ENCODE peak calls at places on chromosomes 7 and 10, in four cellular contexts. W is cardiac muscle cell, A is brain microvascular endothelial cell, P is B cell. Q is an unnamed sample.

GRCh38 chr7:28106316-28106957 is 74.2 kb downstream of the JAZF1 start:
- DNase-seq in W (no peak), A (peak; percentile 36), P (no peak), Q (no peak)

GRCh38 chr7:80231719-80232118 is 97.1 kb downstream of the GNAI1 start:
- DNase-seq in W (peak; percentile 45), A (peak; percentile 63), P (no peak), Q (no peak)

GRCh38 chr10:5942471-5942870 is 34.9 kb downstream of the IL15RA start:
- DNase-seq in W (no peak), A (no peak), P (no peak), Q (no peak)

GRCh38 chr10:15313034-15313433 is 58.1 kb downstream of the FAM171A1 start:
- DNase-seq in W (peak; percentile 50), A (no peak), P (no peak), Q (no peak)

GRCh38 chr10:119316729-119317097 is 109.3 kb downstream of the GRK5 start:
- DNase-seq in W (peak; percentile 67), A (peak; percentile 88), P (no peak), Q (peak; percentile 52)

GRCh38 chr10:98041352-98042043 is 11.1 kb upstream of the CRTAC1 start:
- DNase-seq in W (peak; percentile 74), A (peak; percentile 60), P (no peak), Q (peak; percentile 78)

GRCh38 chr10:113552014-113552413 is 839 bp upstream of the HABP2 start:
- DNase-seq in W (no peak), A (no peak), P (no peak), Q (no peak)

GRCh38 chr7:43044521-43044920 is 67.9 kb upstream of the HECW1 start:
- DNase-seq in W (no peak), A (no peak), P (no peak), Q (no peak)

GRCh38 chr10:3769511-3769910 is 15.5 kb downstream of the KLF6 start:
- DNase-seq in W (no peak), A (no peak), P (no peak), Q (no peak)

GRCh38 chr10:130369645-130370381 is 233.6 kb downstream of the GLRX3 start:
- DNase-seq in W (no peak), A (no peak), P (no peak), Q (no peak)

GRCh38 chr7:33986951-33987948 is 81.9 kb downstream of the BMPER start:
- DNase-seq in W (peak; percentile 96), A (peak; percentile 98), P (no peak), Q (peak; percentile 75)

GRCh38 chr7:26590709-26591108 is 273.7 kb downstream of the SKAP2 start:
- DNase-seq in W (no peak), A (no peak), P (no peak), Q (no peak)

GRCh38 chr10:68721673-68721963 is 579 bp downstream of the CCAR1 start:
- DNase-seq in W (peak; percentile 11), A (no peak), P (no peak), Q (no peak)

GRCh38 chr7:139857791-139858190 is 28.7 kb downstream of the TBXAS1 start:
- DNase-seq in W (no peak), A (no peak), P (no peak), Q (no peak)

GRCh38 chr7:55794527-55794926 is 68.0 kb downstream of the SEPTIN14 start:
- DNase-seq in W (no peak), A (no peak), P (no peak), Q (no peak)

GRCh38 chr10:111267673-111268072 is 190.8 kb downstream of the ADRA2A start:
- DNase-seq in W (no peak), A (no peak), P (no peak), Q (no peak)

GRCh38 chr10:132532784-132533560 is 4.6 kb upstream of the INPP5A start:
- DNase-seq in W (no peak), A (peak; percentile 92), P (no peak), Q (peak; percentile 76)

GRCh38 chr10:33812586-33812985 is 478.1 kb upstream of the NRP1 start:
- DNase-seq in W (no peak), A (no peak), P (no peak), Q (no peak)

GRCh38 chr7:149787428-149788299 is 14.3 kb upstream of the ZNF467 start:
- DNase-seq in W (peak; percentile 17), A (no peak), P (no peak), Q (no peak)

GRCh38 chr10:50431791-50432190 is 180.5 kb upstream of the ASAH2 start:
- DNase-seq in W (no peak), A (no peak), P (no peak), Q (no peak)

GRCh38 chr7:4919969-4920766 is 36.7 kb upstream of the RADIL start:
- DNase-seq in W (no peak), A (no peak), P (no peak), Q (no peak)